ENCODE peak calls at places on chromosomes 5 and 9, in four cellular contexts. One of them, this sample, is unnamed.

GRCh38 chr5:75053286-75054109 is 1.1 kb upstream of the GCNT4 start:
- DNase-seq in body of pancreas: peak
- DNase-seq in cardiac fibroblast: peak
- DNase-seq in OCI-LY7: no peak
- DNase-seq in this sample: peak

GRCh38 chr9:27561697-27562096 is 11.6 kb downstream of the C9orf72 start:
- DNase-seq in body of pancreas: no peak
- DNase-seq in OCI-LY7: no peak
- DNase-seq in cardiac fibroblast: no peak
- DNase-seq in this sample: peak

GRCh38 chr5:128695791-128696520 is 157.9 kb upstream of the FBN2 start:
- DNase-seq in cardiac fibroblast: peak
- DNase-seq in OCI-LY7: no peak
- DNase-seq in body of pancreas: no peak
- DNase-seq in this sample: no peak

GRCh38 chr5:66417681-66418248 is 178.4 kb upstream of the MAST4 start:
- DNase-seq in OCI-LY7: no peak
- DNase-seq in body of pancreas: no peak
- DNase-seq in cardiac fibroblast: peak
- DNase-seq in this sample: no peak

GRCh38 chr5:1515311-1515920 is 8.3 kb downstream of the LPCAT1 start:
- DNase-seq in cardiac fibroblast: no peak
- DNase-seq in body of pancreas: peak
- DNase-seq in OCI-LY7: no peak
- DNase-seq in this sample: no peak

GRCh38 chr5:135559342-135559741 is 19.4 kb downstream of the CXCL14 start:
- DNase-seq in cardiac fibroblast: peak
- DNase-seq in OCI-LY7: no peak
- DNase-seq in body of pancreas: no peak
- DNase-seq in this sample: peak

GRCh38 chr5:9928266-9928750 is 298.2 kb upstream of the TAS2R1 start:
- DNase-seq in body of pancreas: no peak
- DNase-seq in cardiac fibroblast: no peak
- DNase-seq in OCI-LY7: no peak
- DNase-seq in this sample: no peak

GRCh38 chr5:150946351-150946905 is 41.6 kb upstream of the ZNF300 start:
- DNase-seq in OCI-LY7: no peak
- DNase-seq in cardiac fibroblast: peak
- DNase-seq in body of pancreas: peak
- DNase-seq in this sample: no peak

GRCh38 chr9:13589044-13589737 is 309.7 kb upstream of the MPDZ start:
- DNase-seq in OCI-LY7: no peak
- DNase-seq in body of pancreas: no peak
- DNase-seq in cardiac fibroblast: no peak
- DNase-seq in this sample: no peak

GRCh38 chr5:36459191-36460135 is 146.9 kb upstream of the SLC1A3 start:
- DNase-seq in OCI-LY7: peak
- DNase-seq in body of pancreas: no peak
- DNase-seq in cardiac fibroblast: no peak
- DNase-seq in this sample: peak

GRCh38 chr5:172321593-172321992 is 38.0 kb upstream of the UBTD2 start:
- DNase-seq in body of pancreas: no peak
- DNase-seq in OCI-LY7: no peak
- DNase-seq in cardiac fibroblast: no peak
- DNase-seq in this sample: peak

GRCh38 chr9:69798737-69799136 is 21.9 kb upstream of the CFAP95 start:
- DNase-seq in OCI-LY7: no peak
- DNase-seq in body of pancreas: no peak
- DNase-seq in cardiac fibroblast: peak
- DNase-seq in this sample: no peak

GRCh38 chr5:38866362-38867070 is 20.7 kb downstream of the OSMR start:
- DNase-seq in body of pancreas: no peak
- DNase-seq in cardiac fibroblast: peak
- DNase-seq in OCI-LY7: no peak
- DNase-seq in this sample: no peak

GRCh38 chr5:81700166-81700565 is 50.7 kb downstream of the SSBP2 start:
- DNase-seq in body of pancreas: no peak
- DNase-seq in cardiac fibroblast: no peak
- DNase-seq in OCI-LY7: no peak
- DNase-seq in this sample: no peak

GRCh38 chr5:20050262-20050661 is 62.3 kb upstream of the CDH18 start:
- DNase-seq in OCI-LY7: no peak
- DNase-seq in cardiac fibroblast: no peak
- DNase-seq in body of pancreas: no peak
- DNase-seq in this sample: no peak

GRCh38 chr9:85056203-85056572 is 386.7 kb downstream of the NTRK2 start:
- DNase-seq in OCI-LY7: no peak
- DNase-seq in cardiac fibroblast: no peak
- DNase-seq in body of pancreas: no peak
- DNase-seq in this sample: peak

GRCh38 chr9:3768698-3769458 is 243.1 kb upstream of the RFX3 start:
- DNase-seq in body of pancreas: peak
- DNase-seq in cardiac fibroblast: peak
- DNase-seq in OCI-LY7: no peak
- DNase-seq in this sample: no peak

GRCh38 chr9:5825223-5825622 is 7.7 kb downstream of the ERMP1 start:
- DNase-seq in cardiac fibroblast: no peak
- DNase-seq in OCI-LY7: no peak
- DNase-seq in body of pancreas: no peak
- DNase-seq in this sample: no peak

GRCh38 chr9:117704597-117704996 is 394 bp downstream of the TLR4 start:
- DNase-seq in OCI-LY7: peak
- DNase-seq in body of pancreas: no peak
- DNase-seq in cardiac fibroblast: peak
- DNase-seq in this sample: no peak
- H3K4me3 ChIP-seq in OCI-LY7: peak
- H3K4me3 ChIP-seq in body of pancreas: no peak
- H3K4me3 ChIP-seq in cardiac fibroblast: peak
- H3K4me3 ChIP-seq in this sample: no peak

GRCh38 chr9:111743275-111743674 is 51.5 kb downstream of the SHOC1 start:
- DNase-seq in cardiac fibroblast: peak
- DNase-seq in OCI-LY7: no peak
- DNase-seq in body of pancreas: no peak
- DNase-seq in this sample: no peak

GRCh38 chr9:111740739-111741138 is 54.0 kb downstream of the SHOC1 start:
- DNase-seq in body of pancreas: no peak
- DNase-seq in cardiac fibroblast: no peak
- DNase-seq in OCI-LY7: no peak
- DNase-seq in this sample: no peak

GRCh38 chr9:111744363-111744762 is 50.4 kb downstream of the SHOC1 start:
- DNase-seq in cardiac fibroblast: no peak
- DNase-seq in body of pancreas: no peak
- DNase-seq in OCI-LY7: no peak
- DNase-seq in this sample: no peak
- H3K4me3 ChIP-seq in cardiac fibroblast: no peak
- H3K4me3 ChIP-seq in body of pancreas: no peak
- H3K4me3 ChIP-seq in OCI-LY7: no peak
- H3K4me3 ChIP-seq in this sample: no peak

GRCh38 chr9:93953492-93954435 is 1.4 kb downstream of the BARX1 start:
- DNase-seq in body of pancreas: no peak
- DNase-seq in cardiac fibroblast: no peak
- DNase-seq in OCI-LY7: no peak
- DNase-seq in this sample: no peak

GRCh38 chr9:93952784-93953491 is 2.2 kb downstream of the BARX1 start:
- DNase-seq in OCI-LY7: no peak
- DNase-seq in body of pancreas: no peak
- DNase-seq in cardiac fibroblast: no peak
- DNase-seq in this sample: no peak

GRCh38 chr9:93956183-93956784 is 1.1 kb upstream of the BARX1 start:
- DNase-seq in OCI-LY7: no peak
- DNase-seq in body of pancreas: no peak
- DNase-seq in cardiac fibroblast: no peak
- DNase-seq in this sample: no peak

GRCh38 chr9:93954436-93955355 is at the start of gene BARX1:
- DNase-seq in body of pancreas: no peak
- DNase-seq in cardiac fibroblast: no peak
- DNase-seq in OCI-LY7: no peak
- DNase-seq in this sample: no peak

DNA sequence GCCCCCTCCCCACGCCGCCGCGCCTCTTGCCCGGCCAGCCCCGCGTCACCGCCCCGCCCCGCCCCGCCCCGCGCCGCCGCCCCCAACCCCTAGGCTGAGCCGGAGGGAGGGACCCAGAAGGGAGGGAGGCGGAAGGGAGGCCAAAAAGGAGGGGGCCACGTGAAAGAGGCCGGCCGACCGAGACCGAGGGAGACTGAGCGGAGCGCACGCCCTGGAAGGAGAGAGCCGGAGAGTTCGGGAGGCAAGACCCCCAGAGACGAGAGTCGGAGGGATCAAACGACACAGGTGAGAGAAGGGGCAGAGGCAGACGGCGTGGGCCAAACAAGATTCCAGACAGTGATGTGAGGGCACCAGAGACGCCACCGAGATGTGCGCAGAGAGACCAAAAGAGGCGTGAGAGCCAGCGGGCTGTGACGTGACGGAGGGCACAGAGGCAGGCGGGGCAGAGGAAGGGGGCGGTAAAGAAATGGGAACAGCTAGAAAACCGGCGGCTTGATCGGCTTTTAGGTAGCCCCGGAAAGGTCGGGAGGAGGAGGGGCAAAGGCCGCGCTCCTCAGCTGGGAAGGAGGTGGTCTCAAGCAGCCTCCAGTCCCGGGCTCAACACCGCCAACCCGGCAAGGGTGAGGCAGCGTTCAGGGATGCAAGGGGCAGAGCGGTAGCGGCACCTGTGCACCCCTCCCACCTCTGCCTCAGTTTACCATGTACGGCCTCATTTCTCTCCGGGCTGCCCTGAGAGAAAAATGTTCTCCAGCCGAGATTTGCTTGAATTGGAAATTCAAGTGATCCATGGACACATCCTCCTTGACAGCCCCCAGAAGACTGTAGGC is 414 bp upstream of the BARX1 start:
- DNase-seq in OCI-LY7: no peak
- DNase-seq in body of pancreas: no peak
- DNase-seq in cardiac fibroblast: no peak
- DNase-seq in this sample: no peak
- H3K4me3 ChIP-seq in OCI-LY7: no peak
- H3K4me3 ChIP-seq in body of pancreas: no peak
- H3K4me3 ChIP-seq in cardiac fibroblast: no peak
- H3K4me3 ChIP-seq in this sample: no peak

GRCh38 chr5:132530946-132531345 is 12.4 kb downstream of the IL5 start:
- DNase-seq in cardiac fibroblast: no peak
- DNase-seq in body of pancreas: no peak
- DNase-seq in OCI-LY7: no peak
- DNase-seq in this sample: no peak

GRCh38 chr5:132528866-132529634 is 14.3 kb downstream of the IL5 start:
- DNase-seq in cardiac fibroblast: no peak
- DNase-seq in OCI-LY7: no peak
- DNase-seq in body of pancreas: no peak
- DNase-seq in this sample: peak

GRCh38 chr5:132525299-132525724 is 18.0 kb downstream of the IL5 start:
- DNase-seq in cardiac fibroblast: no peak
- DNase-seq in OCI-LY7: peak
- DNase-seq in body of pancreas: no peak
- DNase-seq in this sample: peak

GRCh38 chr5:132526974-132527564 is 16.3 kb downstream of the IL5 start:
- DNase-seq in cardiac fibroblast: peak
- DNase-seq in OCI-LY7: no peak
- DNase-seq in body of pancreas: no peak
- DNase-seq in this sample: no peak

DNA sequence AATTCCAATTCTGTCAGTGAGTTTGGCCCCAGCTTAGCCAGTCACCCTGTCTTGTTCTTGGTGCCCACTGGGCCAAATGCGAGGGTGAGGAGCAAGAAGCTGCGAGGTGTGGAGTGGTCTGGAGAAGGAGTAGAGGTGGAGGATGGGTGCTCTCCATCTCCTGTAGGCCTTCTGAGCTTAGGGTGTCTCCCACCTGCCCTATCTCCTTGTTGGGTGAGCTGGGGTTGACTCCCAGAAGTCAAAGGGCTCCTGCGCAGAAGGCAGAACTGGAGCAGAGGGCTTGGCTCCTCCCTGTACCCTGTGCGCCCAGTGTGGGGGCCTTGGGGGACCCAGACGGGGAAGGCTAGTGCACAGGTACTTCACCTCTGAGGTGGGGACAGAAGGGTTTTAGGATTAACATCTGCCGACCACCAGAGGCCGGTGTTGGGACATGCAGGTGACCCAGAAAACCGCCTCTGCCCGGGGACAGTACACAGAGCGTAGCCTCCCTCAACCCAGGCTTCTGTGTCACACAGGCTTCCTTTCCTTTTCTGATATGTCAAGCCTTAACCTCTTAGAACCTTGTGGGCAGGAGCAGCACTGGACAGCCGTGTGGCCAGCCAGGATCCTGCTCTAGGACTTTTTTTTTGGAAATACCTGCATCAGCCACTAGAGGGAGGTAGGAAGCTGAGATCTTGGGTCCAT is 16.9 kb downstream of the IL5 start:
- DNase-seq in body of pancreas: peak
- DNase-seq in OCI-LY7: peak
- DNase-seq in cardiac fibroblast: peak
- DNase-seq in this sample: peak
- H3K4me3 ChIP-seq in body of pancreas: no peak
- H3K4me3 ChIP-seq in OCI-LY7: no peak
- H3K4me3 ChIP-seq in cardiac fibroblast: no peak
- H3K4me3 ChIP-seq in this sample: no peak

DNA sequence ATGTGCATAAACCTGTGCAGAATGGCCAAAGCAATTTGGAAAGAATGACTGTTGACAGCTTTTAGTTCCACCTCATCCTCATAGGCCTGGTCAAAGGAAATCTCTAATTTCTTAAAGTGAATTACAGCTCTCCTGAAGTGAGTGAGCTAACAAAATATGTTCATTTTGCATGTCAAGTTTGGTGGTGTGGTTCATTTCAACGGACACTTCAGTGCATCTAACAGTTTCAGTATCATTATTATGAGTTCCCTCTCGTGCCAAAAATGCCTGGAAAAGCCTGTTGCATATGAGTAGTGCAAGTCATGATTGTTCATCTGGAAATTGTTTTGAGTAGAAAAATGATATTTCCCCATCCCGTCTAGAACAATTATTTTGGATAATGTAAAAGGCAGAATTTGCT is 53.2 kb upstream of the HMHB1 start:
- DNase-seq in OCI-LY7: no peak
- DNase-seq in body of pancreas: no peak
- DNase-seq in cardiac fibroblast: no peak
- DNase-seq in this sample: peak
- H3K4me3 ChIP-seq in OCI-LY7: no peak
- H3K4me3 ChIP-seq in body of pancreas: no peak
- H3K4me3 ChIP-seq in cardiac fibroblast: no peak
- H3K4me3 ChIP-seq in this sample: peak

This sample was measured in GM12865.